ENCODE peak calls at places on chromosomes 13 and 19, in nine cellular contexts. T is suprapubic skin, S is tibial artery, V is foreskin fibroblast, R is GM13976, P is AG09319, F is nephron progenitor cell, G is upper lobe of right lung, N is psoas muscle. W is an unnamed sample.

GRCh38 chr19:5387472-5387871 is 46.9 kb upstream of the PTPRS start:
- DNase-seq in P (no peak), T (no peak), N (no peak), F (no peak), S (no peak), G (no peak), V (no peak), R (no peak), W (no peak)

GRCh38 chr13:106047859-106048258 is 487.6 kb downstream of the EFNB2 start:
- DNase-seq in T (no peak), G (no peak), N (no peak), S (no peak), F (no peak), R (no peak), V (no peak), P (no peak), W (no peak)

GRCh38 chr19:4233282-4233853 is 4.0 kb downstream of the EBI3 start:
- DNase-seq in S (no peak), G (peak), T (no peak), N (no peak), R (peak), V (no peak), F (peak), P (no peak), W (peak)

GRCh38 chr13:51324714-51325440 is 14.6 kb upstream of the SERPINE3 start:
- DNase-seq in R (peak), G (no peak), P (no peak), F (no peak), T (no peak), N (no peak), V (no peak), S (no peak), W (no peak)

GRCh38 chr13:108322206-108322824 is 52.8 kb downstream of the TNFSF13B start:
- DNase-seq in V (peak), G (no peak), N (no peak), F (no peak), R (peak), P (no peak), T (no peak), S (no peak), W (no peak)

GRCh38 chr13:110027470-110028240 is 241.3 kb upstream of the IRS2 start:
- DNase-seq in S (no peak), T (no peak), G (no peak), R (no peak), V (no peak), N (no peak), P (no peak), F (no peak), W (no peak)

GRCh38 chr13:61339054-61339621 is 76.5 kb downstream of the PCDH20 start:
- DNase-seq in V (no peak), F (no peak), R (no peak), P (no peak), G (no peak), T (no peak), N (peak), S (no peak), W (no peak)

GRCh38 chr13:31174018-31174417 is 12.3 kb upstream of the HSPH1 start:
- DNase-seq in F (no peak), N (no peak), G (no peak), V (no peak), S (no peak), P (no peak), T (no peak), R (no peak), W (no peak)

GRCh38 chr19:5109560-5109959 is 140.6 kb downstream of the KDM4B start:
- DNase-seq in V (no peak), T (no peak), N (no peak), F (no peak), P (no peak), S (no peak), G (no peak), R (no peak), W (no peak)

GRCh38 chr19:45179063-45179847 is 671 bp downstream of the BLOC1S3 start:
- DNase-seq in R (peak), G (peak), P (no peak), F (peak), V (peak), S (no peak), N (peak), T (no peak), W (peak)

GRCh38 chr19:46745521-46746280 is at the start of gene FKRP:
- DNase-seq in P (no peak), T (no peak), V (no peak), R (peak), S (no peak), G (no peak), N (no peak), F (peak), W (peak)

GRCh38 chr19:13005253-13005652 is 10.0 kb downstream of the NFIX start:
- DNase-seq in P (no peak), S (no peak), R (no peak), N (no peak), G (no peak), T (no peak), V (no peak), F (no peak), W (no peak)

GRCh38 chr19:31260171-31260933 is 88.9 kb downstream of the TSHZ3 start:
- DNase-seq in S (no peak), P (no peak), T (no peak), R (no peak), N (no peak), G (no peak), V (no peak), F (no peak), W (no peak)

GRCh38 chr19:46717716-46718143 is 816 bp upstream of the PRKD2 start:
- DNase-seq in R (no peak), S (no peak), T (no peak), G (no peak), P (no peak), N (no peak), V (no peak), F (no peak), W (no peak)

GRCh38 chr13:30412351-30412750 is 9.9 kb upstream of the UBE2L5 start:
- DNase-seq in G (no peak), F (no peak), R (no peak), N (no peak), P (no peak), T (no peak), S (no peak), V (no peak), W (no peak)

GRCh38 chr13:43894438-43894837 is 14.7 kb downstream of the LACC1 start:
- DNase-seq in V (no peak), T (no peak), S (no peak), F (no peak), P (no peak), R (no peak), N (no peak), G (no peak), W (no peak)

GRCh38 chr19:21604351-21604926 is 99.0 kb downstream of the ZNF429 start:
- DNase-seq in R (no peak), V (no peak), N (no peak), P (no peak), T (no peak), F (no peak), G (no peak), S (no peak), W (no peak)

GRCh38 chr19:13128583-13128982 is 10.5 kb downstream of the NACC1 start:
- DNase-seq in N (no peak), S (no peak), R (no peak), T (no peak), F (no peak), G (no peak), V (no peak), P (no peak), W (no peak)

GRCh38 chr19:29978139-29978538 is 36.1 kb downstream of the URI1 start:
- DNase-seq in S (no peak), G (no peak), T (no peak), V (no peak), R (peak), N (no peak), F (no peak), P (no peak), W (no peak)

GRCh38 chr13:44978328-44978727 is 10.9 kb downstream of the NUFIP1 start:
- DNase-seq in R (no peak), G (no peak), F (no peak), P (no peak), S (no peak), T (no peak), N (no peak), V (no peak), W (no peak)
- TF ChIP-seq CTCF in R (no peak), G (no peak), F (peak), P (no peak), S (no peak), T (no peak), N (no peak), V (no peak), W (peak)

GRCh38 chr19:40721936-40722661 is 5.2 kb downstream of the ITPKC start:
- DNase-seq in N (no peak), V (no peak), S (no peak), P (no peak), G (no peak), F (no peak), T (no peak), R (no peak), W (no peak)

GRCh38 chr19:40724315-40724714 is 7.4 kb downstream of the ITPKC start:
- DNase-seq in F (no peak), G (no peak), V (no peak), S (no peak), P (no peak), R (no peak), N (no peak), T (no peak), W (no peak)

GRCh38 chr19:40724848-40725247 is 7.9 kb downstream of the ITPKC start:
- DNase-seq in N (no peak), V (no peak), S (no peak), T (no peak), P (no peak), G (no peak), R (no peak), F (no peak), W (no peak)

GRCh38 chr19:40723661-40724254 is 6.8 kb downstream of the ITPKC start:
- DNase-seq in G (no peak), S (no peak), T (no peak), P (no peak), V (no peak), R (no peak), F (no peak), N (no peak), W (no peak)

GRCh38 chr19:40726279-40726678 is 9.4 kb downstream of the ITPKC start:
- DNase-seq in G (no peak), N (no peak), S (no peak), F (no peak), T (no peak), V (no peak), R (no peak), P (no peak), W (no peak)
- TF ChIP-seq CTCF in G (no peak), N (no peak), S (no peak), F (no peak), T (no peak), V (no peak), R (no peak), P (no peak), W (no peak)

GRCh38 chr19:1468274-1469199 is 10.5 kb downstream of the C19orf25 start:
- DNase-seq in F (peak), S (no peak), G (no peak), P (no peak), R (no peak), N (peak), V (peak), T (no peak), W (peak)
- TF ChIP-seq CTCF in F (no peak), S (no peak), G (no peak), P (no peak), R (no peak), N (no peak), V (no peak), T (no peak), W (no peak)

GRCh38 chr19:7915250-7916136 is 863 bp downstream of the TGFBR3L start:
- DNase-seq in G (peak), R (no peak), V (no peak), T (no peak), P (no peak), F (no peak), S (no peak), N (no peak), W (peak)

GRCh38 chr19:7917292-7918061 is 2.7 kb upstream of the SNAPC2 start:
- DNase-seq in R (peak), F (peak), G (peak), V (peak), S (no peak), P (no peak), T (no peak), N (peak), W (peak)

GRCh38 chr19:7916908-7917291 is 2.3 kb downstream of the TGFBR3L start:
- DNase-seq in V (no peak), G (no peak), N (no peak), T (no peak), R (no peak), P (no peak), F (no peak), S (no peak), W (no peak)

GRCh38 chr19:7914598-7915045 is at the start of gene TGFBR3L:
- DNase-seq in N (no peak), R (no peak), P (no peak), V (no peak), G (peak), S (no peak), F (no peak), T (no peak), W (peak)

DNA sequence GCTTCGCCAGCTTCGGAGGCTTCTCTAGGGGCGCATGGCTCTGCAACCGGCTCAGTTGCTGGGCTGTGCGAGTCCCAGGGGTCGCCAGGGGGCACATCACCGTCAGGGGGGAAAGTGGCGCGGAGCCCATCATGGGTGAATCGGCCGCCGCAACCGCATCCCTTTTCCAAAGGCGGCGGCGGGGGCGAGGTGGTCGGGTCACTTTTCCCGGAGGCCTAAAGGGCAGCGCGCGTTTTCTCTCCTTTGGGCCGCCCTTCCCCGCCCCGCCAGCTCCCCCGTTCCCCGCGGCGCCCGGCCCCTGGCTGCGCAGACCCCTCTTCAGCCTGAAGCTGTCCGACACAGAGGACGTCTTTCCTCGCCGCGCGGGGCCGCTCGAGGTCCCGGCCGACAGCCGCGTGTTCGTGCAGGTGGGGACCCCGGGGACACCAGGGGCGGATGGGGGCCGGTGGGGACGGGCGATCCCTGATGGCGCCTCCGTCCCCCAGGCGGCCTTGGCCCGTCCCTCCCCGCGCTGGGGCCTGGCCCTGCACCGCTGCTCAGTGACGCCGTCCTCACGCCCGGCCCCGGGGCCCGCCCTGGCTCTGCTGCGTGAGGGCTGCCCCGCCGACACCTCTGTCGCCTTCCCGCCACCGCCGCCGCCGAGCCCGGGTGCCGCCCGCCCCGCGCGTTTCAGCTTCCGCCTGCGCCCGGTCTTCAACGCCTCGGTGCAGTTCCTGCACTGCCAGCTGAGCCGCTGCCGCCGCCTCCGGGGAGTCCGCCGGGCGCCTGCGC is 1.7 kb downstream of the TGFBR3L start:
- DNase-seq in R (peak), S (no peak), F (peak), N (peak), V (peak), G (peak), T (no peak), P (no peak), W (peak)
- TF ChIP-seq CTCF in R (no peak), S (no peak), F (no peak), N (no peak), V (no peak), G (no peak), T (no peak), P (no peak), W (no peak)

GRCh38 chr19:54415208-54415900 is at the start of gene TTYH1:
- DNase-seq in F (peak), T (no peak), N (no peak), R (peak), P (no peak), S (no peak), V (no peak), G (no peak), W (peak)
- TF ChIP-seq CTCF in F (peak), T (no peak), N (peak), R (peak), P (no peak), S (no peak), V (no peak), G (peak), W (peak)

GRCh38 chr13:59176775-59177174 is 987.0 kb downstream of the DIAPH3 start:
- DNase-seq in N (no peak), S (no peak), G (no peak), F (no peak), R (peak), V (no peak), P (no peak), T (no peak), W (no peak)
- TF ChIP-seq CTCF in N (no peak), S (no peak), G (no peak), F (no peak), R (peak), V (no peak), P (no peak), T (no peak), W (peak)

GRCh38 chr19:1523412-1524205 is at the start of gene PLK5:
- DNase-seq in G (no peak), T (no peak), P (no peak), V (no peak), N (no peak), F (peak), S (no peak), R (no peak), W (peak)
- TF ChIP-seq CTCF in G (no peak), T (no peak), P (no peak), V (no peak), N (no peak), F (no peak), S (no peak), R (no peak), W (no peak)

W was measured in glutamatergic neuron.